ENCODE peak calls at places on chromosomes 5 and 9, in ten cellular contexts. H, R, Z, G, I, V, L, O, J and M are unnamed samples.
A peak's percentile ranks its signal among the peaks of the same experiment; 100 is the strongest.

GRCh38 chr5:119382167-119382566 is 26.3 kb downstream of the TNFAIP8 start:
- DNase-seq in H (no peak), R (no peak), Z (no peak), G (no peak), I (no peak), V (no peak), L (no peak), O (no peak), J (no peak), M (no peak)

GRCh38 chr9:87640385-87640795 is 85.5 kb upstream of the CTSL start:
- DNase-seq in H (no peak), R (peak; percentile 23), Z (no peak), G (peak; percentile 79), I (peak; percentile 92), V (peak; percentile 84), L (peak; percentile 86), O (no peak), J (no peak), M (peak; percentile 75)

GRCh38 chr9:137116728-137117127 is 2.2 kb upstream of the DPP7 start:
- DNase-seq in H (no peak), R (no peak), Z (no peak), G (peak; percentile 50), I (peak; percentile 23), V (no peak), L (no peak), O (no peak), J (no peak), M (no peak)

GRCh38 chr5:10695055-10695649 is 65.9 kb downstream of the DAP start:
- DNase-seq in H (peak; percentile 88), R (peak; percentile 48), Z (peak; percentile 96), G (peak; percentile 86), I (peak; percentile 75), V (peak; percentile 75), L (peak; percentile 80), O (peak; percentile 72), J (peak; percentile 75), M (peak; percentile 83)

GRCh38 chr5:89584339-89584956 is 701.5 kb upstream of the MEF2C start:
- DNase-seq in H (no peak), R (no peak), Z (peak; percentile 93), G (no peak), I (peak; percentile 45), V (peak; percentile 78), L (no peak), O (no peak), J (no peak), M (no peak)

GRCh38 chr9:91159664-91160121 is 202.0 kb downstream of the AUH start:
- DNase-seq in H (no peak), R (no peak), Z (no peak), G (peak; percentile 89), I (no peak), V (no peak), L (no peak), O (no peak), J (no peak), M (peak; percentile 49)

GRCh38 chr5:16740046-16740445 is 123.2 kb upstream of the RETREG1 start:
- DNase-seq in H (no peak), R (no peak), Z (no peak), G (no peak), I (no peak), V (no peak), L (no peak), O (peak; percentile 66), J (no peak), M (no peak)

GRCh38 chr5:49953-50544 is 41.9 kb upstream of the PLEKHG4B start:
- DNase-seq in H (no peak), R (no peak), Z (no peak), G (no peak), I (no peak), V (no peak), L (no peak), O (no peak), J (no peak), M (no peak)

GRCh38 chr5:100794844-100795243 is 108.2 kb downstream of the ST8SIA4 start:
- DNase-seq in H (no peak), R (no peak), Z (no peak), G (peak; percentile 21), I (no peak), V (no peak), L (no peak), O (no peak), J (no peak), M (no peak)

GRCh38 chr9:110638381-110638954 is 30.1 kb upstream of the MUSK start:
- DNase-seq in H (peak; percentile 59), R (no peak), Z (peak; percentile 64), G (no peak), I (peak; percentile 71), V (peak; percentile 64), L (no peak), O (no peak), J (peak; percentile 31), M (no peak)

DNA sequence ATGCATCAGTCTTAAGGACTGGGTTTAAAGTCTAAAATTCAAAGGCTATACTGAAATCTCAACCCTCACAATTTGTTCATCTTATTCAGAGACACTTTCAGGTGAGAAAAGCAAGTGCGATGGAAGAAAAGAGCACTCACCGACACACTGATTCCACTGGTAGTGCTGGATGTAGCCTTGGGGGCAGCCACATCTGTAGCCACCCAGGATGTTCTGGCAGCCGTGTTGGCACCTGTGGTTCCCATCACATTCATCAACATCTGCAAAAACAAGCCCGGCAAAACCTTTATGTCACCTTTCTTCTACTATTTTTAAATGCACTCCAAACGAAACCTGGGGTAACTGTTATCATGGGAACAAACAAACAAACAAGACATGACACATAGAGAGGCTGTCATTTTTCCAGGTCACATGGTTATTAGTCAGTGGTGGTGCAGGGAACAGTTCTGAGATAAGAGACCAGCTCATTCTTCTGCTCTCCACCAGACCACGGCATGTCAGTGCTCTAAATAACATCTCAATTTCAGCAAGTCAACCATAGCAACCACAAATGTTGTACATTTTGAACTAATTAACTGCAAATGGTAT is 188.4 kb downstream of the SLC12A2 start:
- DNase-seq in H (no peak), R (no peak), Z (peak; percentile 72), G (no peak), I (peak; percentile 94), V (peak; percentile 82), L (no peak), O (no peak), J (peak; percentile 58), M (no peak)
- H3K4me3 ChIP-seq in H (no peak overlapping the region), R (no peak overlapping the region), Z (no peak overlapping the region), G (peak overlapping the region; percentile 29), I (no peak overlapping the region), V (no peak overlapping the region), L (no peak overlapping the region), O (no peak overlapping the region), J (no peak overlapping the region), M (no peak overlapping the region)

GRCh38 chr9:95078934-95079333 is 238.6 kb downstream of the FANCC start:
- DNase-seq in H (no peak), R (no peak), Z (no peak), G (peak; percentile 69), I (no peak), V (no peak), L (no peak), O (peak; percentile 71), J (no peak), M (no peak)
- H3K4me3 ChIP-seq in H (no peak overlapping the region), R (no peak overlapping the region), Z (no peak overlapping the region), G (no peak overlapping the region), I (no peak overlapping the region), V (no peak overlapping the region), L (no peak overlapping the region), O (no peak overlapping the region), J (no peak overlapping the region), M (no peak overlapping the region)

GRCh38 chr5:78286288-78286687 is 8.2 kb downstream of the AP3B1 start:
- DNase-seq in H (no peak), R (no peak), Z (no peak), G (no peak), I (no peak), V (no peak), L (no peak), O (no peak), J (no peak), M (no peak)
- H3K4me3 ChIP-seq in H (no peak overlapping the region), R (no peak overlapping the region), Z (no peak overlapping the region), G (no peak overlapping the region), I (no peak overlapping the region), V (no peak overlapping the region), L (no peak overlapping the region), O (no peak overlapping the region), J (no peak overlapping the region), M (no peak overlapping the region)

GRCh38 chr9:83526901-83527300 is 11.3 kb downstream of the FRMD3 start:
- DNase-seq in H (no peak), R (no peak), Z (no peak), G (no peak), I (no peak), V (no peak), L (peak; percentile 68), O (peak; percentile 45), J (no peak), M (no peak)
- H3K4me3 ChIP-seq in H (no peak overlapping the region), R (no peak overlapping the region), Z (no peak overlapping the region), G (no peak overlapping the region), I (no peak overlapping the region), V (no peak overlapping the region), L (no peak overlapping the region), O (no peak overlapping the region), J (no peak overlapping the region), M (no peak overlapping the region)

DNA sequence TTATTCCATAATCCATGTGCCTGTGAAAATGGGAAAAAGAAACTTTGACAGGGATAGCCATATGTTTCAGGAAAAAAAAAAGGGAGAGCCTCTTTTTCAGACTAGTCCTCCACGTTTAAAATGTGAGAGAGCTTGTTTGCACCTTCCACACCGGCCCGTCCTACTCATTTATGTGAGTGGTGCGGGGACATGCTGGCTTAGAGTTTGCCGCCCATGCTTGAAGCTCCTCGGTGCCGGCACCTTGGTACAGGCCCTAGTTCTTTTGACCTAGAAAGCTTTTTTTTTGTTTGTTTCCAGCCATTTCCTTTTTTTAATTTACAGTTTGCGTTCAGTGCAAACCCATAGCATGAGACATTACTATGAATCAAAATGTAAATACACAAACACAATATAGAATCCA is 27.8 kb downstream of the PSAT1 start:
- DNase-seq in H (no peak), R (no peak), Z (no peak), G (no peak), I (no peak), V (no peak), L (no peak), O (no peak), J (no peak), M (no peak)
- H3K4me3 ChIP-seq in H (no peak overlapping the region), R (no peak overlapping the region), Z (no peak overlapping the region), G (no peak overlapping the region), I (no peak overlapping the region), V (no peak overlapping the region), L (no peak overlapping the region), O (no peak overlapping the region), J (no peak overlapping the region), M (no peak overlapping the region)

GRCh38 chr5:141039517-141039916 is 11.7 kb upstream of the PCDHB1 start:
- DNase-seq in H (no peak), R (no peak), Z (peak; percentile 88), G (no peak), I (no peak), V (no peak), L (peak; percentile 89), O (no peak), J (peak; percentile 35), M (peak; percentile 22)
- H3K4me3 ChIP-seq in H (no peak overlapping the region), R (no peak overlapping the region), Z (peak overlapping the region; percentile 82), G (no peak overlapping the region), I (no peak overlapping the region), V (no peak overlapping the region), L (peak overlapping the region; percentile 74), O (peak overlapping the region; percentile 74), J (peak overlapping the region; percentile 48), M (no peak overlapping the region)